ENCODE peak calls at places on chromosomes 13 and 19, in eight cellular contexts. U, I, P, S, B, Z, C and O are unnamed samples.

GRCh38 chr19:14977128-14977527 is 2.5 kb downstream of the SLC1A6 start:
- DNase-seq in P (no peak), B (no peak), I (no peak), S (no peak), C (no peak), U (no peak), Z (no peak), O (no peak)

GRCh38 chr13:96621634-96622033 is 372.6 kb downstream of the OXGR1 start:
- DNase-seq in P (no peak), I (no peak), U (no peak), B (no peak), Z (no peak), S (no peak), C (no peak), O (no peak)

GRCh38 chr19:55340144-55340783 is 588 bp downstream of the KMT5C start:
- DNase-seq in I (peak; percentile 59), U (no peak), C (no peak), P (no peak), B (no peak), Z (peak; percentile 24), S (no peak), O (peak; percentile 82)

GRCh38 chr13:58963321-58963720 is 1200.4 kb downstream of the DIAPH3 start:
- DNase-seq in S (no peak), U (no peak), I (no peak), B (no peak), P (no peak), C (no peak), Z (no peak), O (no peak)

GRCh38 chr13:101556676-101557121 is 104.2 kb downstream of the ITGBL1 start:
- DNase-seq in C (no peak), U (no peak), S (no peak), I (no peak), Z (no peak), B (peak; percentile 7), P (no peak), O (no peak)

GRCh38 chr13:30329009-30329585 is 21.7 kb upstream of the KATNAL1 start:
- DNase-seq in Z (no peak), B (no peak), I (no peak), P (no peak), S (no peak), C (no peak), U (no peak), O (no peak)

GRCh38 chr13:51715613-51716012 is 88.3 kb downstream of the DHRS12 start:
- DNase-seq in U (no peak), P (no peak), I (no peak), C (no peak), B (no peak), S (no peak), Z (no peak), O (no peak)

GRCh38 chr13:51995677-51996551 is 15.3 kb downstream of the ATP7B start:
- DNase-seq in B (no peak), S (no peak), P (peak; percentile 35), U (no peak), I (no peak), C (no peak), Z (no peak), O (no peak)

GRCh38 chr13:20525144-20525600 is 485 bp downstream of the CRYL1 start:
- DNase-seq in B (no peak), Z (no peak), U (no peak), P (peak; percentile 46), S (no peak), I (peak; percentile 20), C (peak; percentile 88), O (no peak)

GRCh38 chr19:30227661-30228112 is 144.5 kb upstream of the ZNF536 start:
- DNase-seq in Z (no peak), P (peak; percentile 64), S (peak; percentile 13), I (peak; percentile 59), B (peak; percentile 24), C (peak; percentile 76), U (no peak), O (no peak)

GRCh38 chr13:45995245-45995644 is 57.3 kb downstream of the ZC3H13 start:
- DNase-seq in Z (no peak), S (no peak), C (no peak), I (no peak), P (no peak), U (no peak), B (no peak), O (no peak)

DNA sequence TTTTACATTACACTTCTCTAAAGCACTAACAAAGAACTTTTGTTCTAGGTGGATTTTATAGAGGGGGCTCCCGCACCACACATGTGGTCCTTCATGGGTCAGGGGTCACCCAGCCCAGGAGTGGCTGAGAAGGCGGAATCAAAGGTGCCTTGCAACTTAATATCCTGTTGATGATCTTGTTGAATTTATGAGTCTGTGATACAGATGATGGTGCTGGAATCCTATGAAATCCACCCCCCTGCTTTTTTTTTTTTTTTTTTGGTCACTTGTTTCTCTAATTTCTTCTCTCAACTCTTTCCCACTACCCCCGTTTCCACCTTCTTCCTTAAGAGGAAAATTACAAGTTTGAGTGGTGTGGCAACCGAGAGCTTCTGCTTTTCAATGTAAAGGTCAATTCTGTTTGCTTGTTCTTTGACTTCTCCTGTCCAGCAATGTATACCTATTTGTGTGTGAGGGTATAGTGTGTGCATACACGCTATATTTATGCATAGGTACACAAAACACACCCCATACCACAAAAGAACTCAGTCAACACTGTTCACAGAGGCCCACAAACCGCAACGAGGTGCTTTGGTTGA is 4.2 kb upstream of the ZIC2 start:
- DNase-seq in P (no peak), B (no peak), I (no peak), S (no peak), C (no peak), Z (no peak), U (no peak), O (no peak)
- H3K27ac ChIP-seq in P (no peak overlapping the region), B (no peak overlapping the region), I (no peak overlapping the region), S (no peak overlapping the region), C (no peak overlapping the region), Z (no peak overlapping the region), U (no peak overlapping the region), O (no peak overlapping the region)

GRCh38 chr19:50534478-50534877 is 20.8 kb upstream of the ASPDH start:
- DNase-seq in I (no peak), P (no peak), B (no peak), Z (no peak), S (no peak), C (no peak), U (no peak), O (no peak)

GRCh38 chr19:50535672-50536071 is 22.0 kb upstream of the ASPDH start:
- DNase-seq in S (no peak), B (no peak), U (no peak), Z (no peak), P (no peak), I (no peak), C (no peak), O (no peak)

GRCh38 chr19:50537306-50537685 is 23.6 kb upstream of the ASPDH start:
- DNase-seq in P (no peak), I (no peak), C (no peak), Z (no peak), S (no peak), B (no peak), U (no peak), O (no peak)

GRCh38 chr19:50537769-50538230 is 24.1 kb upstream of the ASPDH start:
- DNase-seq in Z (no peak), B (peak; percentile 71), S (peak; percentile 79), I (peak; percentile 40), C (peak; percentile 91), U (peak; percentile 33), P (peak; percentile 79), O (no peak)

DNA sequence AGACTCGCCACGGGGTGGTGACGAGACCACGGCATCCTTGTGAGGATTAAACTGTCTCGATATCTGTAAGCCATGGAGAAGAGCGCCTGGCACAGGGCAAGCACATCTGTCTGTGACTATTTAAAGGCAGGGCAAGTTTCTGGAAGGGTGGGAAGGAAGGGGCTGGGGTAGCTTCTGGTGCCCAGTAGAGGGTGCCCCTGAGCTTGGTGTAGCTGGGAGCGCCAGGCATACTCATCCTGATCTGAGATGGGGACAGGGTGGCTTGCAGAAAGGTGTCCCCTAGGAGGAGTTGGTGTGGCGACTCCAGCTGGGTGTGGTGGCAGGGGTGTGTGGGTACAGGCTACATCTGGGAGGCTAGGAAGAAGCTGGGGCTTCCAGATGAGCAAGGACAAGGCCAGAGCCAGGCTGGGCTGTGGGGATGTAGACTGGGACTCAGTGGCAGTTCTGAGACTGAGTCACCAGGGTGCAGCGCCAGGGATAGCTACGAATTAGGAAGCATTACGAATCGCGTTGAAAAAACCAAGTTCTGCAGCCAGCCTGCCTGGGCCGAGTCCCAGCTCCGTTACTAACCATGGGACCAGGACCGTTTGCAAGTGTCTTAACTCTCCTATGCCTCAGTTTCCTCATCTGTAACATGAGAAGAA is 23.1 kb upstream of the ASPDH start:
- DNase-seq in B (no peak), C (no peak), I (no peak), Z (no peak), P (no peak), S (no peak), U (no peak), O (no peak)
- TF ChIP-seq CTCF in B (no peak), C (no peak), I (no peak), Z (no peak), P (no peak), S (no peak), U (no peak), O (no peak)

GRCh38 chr19:1082165-1082927 is 12.8 kb downstream of the POLR2E start:
- DNase-seq in B (no peak), I (peak; percentile 66), P (no peak), Z (peak; percentile 76), S (peak; percentile 89), U (no peak), C (peak; percentile 92), O (peak; percentile 97)
- H3K27ac ChIP-seq in B (no peak overlapping the region), I (no peak overlapping the region), P (no peak overlapping the region), Z (peak overlapping the region; percentile 42), S (peak overlapping the region; percentile 83), U (no peak overlapping the region), C (no peak overlapping the region), O (peak overlapping the region; percentile 41)

GRCh38 chr19:36214388-36215275 is at the start of the genes ZNF146 and ZNF565:
- DNase-seq in B (peak; percentile 98), U (peak; percentile 97), C (peak; percentile 99), Z (peak; percentile 90), I (peak; percentile 96), P (peak; percentile 96), S (peak; percentile 97), O (peak; percentile 99)

GRCh38 chr19:36215276-36216171 is 618 bp downstream of the ZNF146 start:
- DNase-seq in U (no peak), P (no peak), S (no peak), Z (no peak), I (no peak), C (no peak), B (peak; percentile 62), O (no peak)

GRCh38 chr19:36210497-36210896 is 4.0 kb downstream of the ZNF565 start:
- DNase-seq in C (no peak), Z (no peak), I (no peak), B (peak; percentile 10), S (no peak), U (no peak), P (no peak), O (no peak)

GRCh38 chr19:36212895-36213294 is 1.6 kb downstream of the ZNF565 start:
- DNase-seq in I (no peak), Z (no peak), B (no peak), C (no peak), S (no peak), P (no peak), U (no peak), O (no peak)

DNA sequence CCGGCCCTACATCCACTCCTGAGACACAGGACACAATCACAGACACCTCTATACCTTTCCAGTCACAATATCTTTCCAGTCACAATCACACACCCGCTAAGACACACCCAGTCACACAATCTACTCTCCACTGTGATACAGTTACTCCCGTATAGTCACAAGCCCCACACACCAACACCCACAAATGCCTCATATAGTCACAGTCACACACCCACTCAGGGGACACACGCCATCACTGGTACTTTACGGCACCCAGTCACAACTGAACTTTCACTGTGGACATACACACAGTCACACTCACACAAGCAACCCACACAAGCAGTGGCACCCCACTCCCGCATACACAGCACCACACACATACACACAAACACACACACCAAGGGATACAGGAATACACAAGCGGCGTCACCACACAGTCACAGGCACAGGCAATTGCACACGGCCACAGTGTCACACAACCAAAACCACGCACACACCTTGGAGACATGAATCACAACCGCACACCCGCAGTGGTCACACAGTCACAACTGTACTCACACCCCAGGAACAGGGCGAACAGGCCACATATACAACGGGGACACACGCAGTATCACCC is 575 bp downstream of the ZNF565 start:
- DNase-seq in B (peak; percentile 45), U (no peak), S (no peak), P (no peak), I (no peak), Z (no peak), C (no peak), O (no peak)
- TF ChIP-seq CTCF in B (no peak), U (no peak), S (no peak), P (no peak), I (no peak), Z (no peak), C (no peak), O (no peak)